ENCODE peak calls at places on chromosomes 2 and 18, in seven cellular contexts. M is RWPE1; Y is cardiac muscle cell; H is colonic mucosa; Z is CD4-positive, alpha-beta T cell; D is A549; J is aorta. A is an unnamed sample.

GRCh38 chr18:63185979-63186378 is 133.6 kb downstream of the BCL2 start:
- DNase-seq in H (no peak), J (no peak), Z (no peak), M (no peak), Y (no peak), D (no peak), A (no peak)

GRCh38 chr2:163466583-163466982 is 269.2 kb downstream of the FIGN start:
- DNase-seq in M (no peak), J (no peak), H (no peak), Z (no peak), D (no peak), Y (no peak), A (no peak)

GRCh38 chr2:162245051-162245450 is 1.8 kb upstream of the FAP start:
- DNase-seq in M (no peak), Z (no peak), D (no peak), J (no peak), Y (no peak), H (no peak), A (no peak)

GRCh38 chr2:195251221-195251620 is 405.8 kb upstream of the SLC39A10 start:
- DNase-seq in J (no peak), Y (no peak), D (no peak), M (no peak), H (no peak), Z (no peak), A (no peak)

GRCh38 chr18:40355701-40356100 is 1599.3 kb upstream of the PIK3C3 start:
- DNase-seq in D (no peak), H (no peak), Z (no peak), Y (no peak), M (peak), J (no peak), A (no peak)

GRCh38 chr18:74463271-74463670 is 6.2 kb upstream of the DIPK1C start:
- DNase-seq in Z (no peak), H (no peak), D (no peak), Y (no peak), J (no peak), M (no peak), A (no peak)

GRCh38 chr2:84735383-84735782 is 145.5 kb downstream of the TRABD2A start:
- DNase-seq in D (no peak), J (no peak), Y (no peak), H (no peak), M (no peak), Z (no peak), A (no peak)

GRCh38 chr2:131425191-131426021 is 50.5 kb upstream of the TUBA3D start:
- DNase-seq in H (no peak), J (peak), Z (no peak), Y (peak), D (no peak), M (no peak), A (no peak)

DNA sequence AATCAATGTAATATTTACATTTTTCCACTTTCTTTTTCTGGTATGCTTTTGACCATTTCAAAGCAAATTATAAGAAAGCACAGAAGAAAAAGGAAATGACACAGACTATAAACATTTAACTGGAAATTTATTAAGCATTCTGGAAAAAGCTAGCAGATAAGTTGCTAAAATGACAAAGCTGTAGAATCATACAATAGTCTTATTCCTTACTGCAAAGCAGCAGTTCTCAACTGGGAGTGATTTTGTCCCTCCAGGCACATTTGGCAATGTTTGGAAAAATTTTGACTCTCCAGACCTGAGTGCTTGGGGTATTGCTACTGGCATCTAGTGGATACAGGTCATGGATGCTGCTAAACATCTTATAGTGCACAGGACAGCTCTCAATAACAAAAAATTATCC is 75.1 kb downstream of the MBD5 start:
- DNase-seq in H (no peak), Z (no peak), D (no peak), M (no peak), J (no peak), Y (no peak), A (no peak)
- H3K27ac ChIP-seq in H (no peak), Z (no peak), D (no peak), M (no peak), J (no peak), Y (no peak), A (no peak)

GRCh38 chr18:67354692-67355091 is 161.8 kb downstream of the DSEL start:
- DNase-seq in Y (no peak), H (no peak), D (no peak), Z (no peak), J (no peak), M (no peak), A (no peak)

GRCh38 chr18:67358947-67359346 is 157.6 kb downstream of the DSEL start:
- DNase-seq in H (no peak), J (peak), Y (no peak), M (no peak), D (no peak), Z (no peak), A (no peak)

DNA sequence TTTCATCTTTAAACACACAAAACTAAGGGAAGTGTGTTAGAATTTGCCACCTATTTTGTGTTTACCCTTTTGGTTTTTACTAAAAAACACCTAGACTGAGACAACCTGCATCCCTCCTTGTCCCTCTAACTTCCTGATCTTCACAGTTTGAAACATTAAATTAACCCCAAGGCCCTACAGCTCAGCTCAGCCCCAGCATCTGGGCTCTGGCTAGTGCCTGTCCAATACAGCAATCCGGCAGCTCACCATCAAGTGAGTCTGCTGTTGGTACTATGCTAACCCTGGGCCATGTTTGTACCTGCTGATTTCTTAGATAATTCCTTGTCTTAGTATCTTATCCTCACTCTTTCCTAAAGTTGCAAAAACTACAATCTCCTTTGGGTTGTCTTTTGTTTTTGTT is 162.4 kb downstream of the DSEL start:
- DNase-seq in Z (no peak), J (no peak), M (no peak), D (no peak), H (no peak), Y (no peak), A (no peak)
- H3K27ac ChIP-seq in Z (no peak), J (no peak), M (no peak), D (no peak), H (no peak), Y (no peak), A (no peak)

GRCh38 chr2:235763816-235764215 is 270.0 kb downstream of the AGAP1 start:
- DNase-seq in M (no peak), D (no peak), J (no peak), Y (no peak), H (no peak), Z (no peak), A (no peak)

GRCh38 chr2:235768606-235769005 is 274.8 kb downstream of the AGAP1 start:
- DNase-seq in Z (no peak), Y (no peak), M (no peak), H (no peak), D (no peak), J (no peak), A (no peak)

GRCh38 chr2:235766206-235766794 is 272.5 kb downstream of the AGAP1 start:
- DNase-seq in J (no peak), M (peak), D (peak), Z (peak), H (peak), Y (peak), A (peak)

GRCh38 chr2:235762832-235763598 is 269.2 kb downstream of the AGAP1 start:
- DNase-seq in H (no peak), Z (no peak), J (no peak), D (peak), M (no peak), Y (no peak), A (no peak)

DNA sequence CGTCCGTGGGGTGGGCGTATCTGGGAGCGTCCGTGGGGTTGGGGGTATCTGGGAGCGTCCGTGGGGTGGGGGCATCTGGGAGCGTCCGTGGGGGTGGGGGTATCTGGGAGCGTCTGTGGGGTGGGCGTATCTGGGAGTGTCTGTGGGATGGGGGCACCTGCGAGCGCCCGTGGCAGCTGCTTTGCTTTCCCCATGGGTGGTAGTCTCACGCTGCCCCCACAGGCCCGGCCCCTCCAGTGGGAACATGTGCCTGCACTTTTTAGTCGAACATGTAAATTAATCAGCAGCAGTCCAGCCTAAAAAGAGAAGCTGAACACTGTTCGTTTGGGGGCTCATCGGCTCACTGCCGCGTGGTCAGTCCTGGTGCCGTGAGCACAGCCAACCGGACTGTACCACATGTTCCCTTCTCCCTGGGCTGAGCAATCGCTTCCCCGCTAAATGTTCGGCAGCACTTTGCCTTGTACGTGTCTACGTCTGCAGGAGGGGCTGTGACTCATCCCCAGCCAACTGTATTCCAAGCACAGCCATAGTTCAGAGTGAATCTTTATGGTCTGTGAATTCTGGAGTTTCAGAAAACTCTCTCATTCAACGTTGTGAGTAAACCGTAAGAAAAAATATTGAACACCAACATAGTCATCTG is 271.5 kb downstream of the AGAP1 start:
- DNase-seq in M (peak), Y (no peak), D (peak), Z (no peak), J (no peak), H (no peak), A (no peak)
- H3K27ac ChIP-seq in M (peak), Y (no peak), D (no peak), Z (no peak), J (no peak), H (no peak), A (no peak)

DNA sequence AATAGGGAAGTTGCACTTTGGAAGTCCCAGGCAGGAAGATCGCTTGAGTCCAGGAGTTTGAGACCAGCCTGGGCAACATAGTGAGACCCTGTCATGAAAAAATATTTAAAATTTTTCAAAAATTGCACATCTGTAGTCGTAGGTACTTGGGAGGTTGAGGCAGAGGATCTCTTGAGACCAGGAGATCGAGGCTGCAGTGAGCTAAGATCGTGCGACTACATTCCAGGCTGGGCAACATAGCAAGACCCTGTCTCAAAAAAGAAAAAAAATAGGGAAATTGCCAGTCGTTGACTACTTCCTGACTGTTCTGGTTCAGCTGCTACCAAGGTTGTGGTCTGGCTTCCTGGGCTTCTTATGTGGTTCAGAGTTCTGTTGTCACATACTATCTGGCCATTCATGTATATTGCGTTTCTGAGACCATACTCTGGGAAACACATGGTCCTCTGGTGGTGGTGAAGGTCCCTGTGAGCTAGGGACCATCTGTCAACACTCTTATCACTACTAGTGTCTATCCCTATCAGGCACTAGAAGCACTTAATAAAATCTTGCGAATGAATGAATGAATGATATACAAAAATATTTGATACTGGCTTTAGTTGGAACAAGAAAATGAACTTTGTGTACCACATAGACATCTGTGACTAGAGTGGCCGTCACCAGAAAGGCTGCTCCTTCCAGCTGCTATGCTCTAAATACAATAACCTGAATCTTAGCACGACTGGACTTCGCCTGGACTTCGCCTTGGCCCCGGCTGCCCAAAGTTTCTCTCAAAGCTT is 861 bp upstream of the KLHL23 start:
- DNase-seq in Z (no peak), H (no peak), Y (no peak), D (peak), J (no peak), M (no peak), A (no peak)
- H3K27ac ChIP-seq in Z (no peak), H (no peak), Y (peak), D (peak), J (no peak), M (no peak), A (peak)

GRCh38 chr2:10028988-10029874 is 14.1 kb upstream of the KLF11 start:
- DNase-seq in J (peak), Y (peak), H (peak), D (no peak), M (no peak), Z (no peak), A (peak)

GRCh38 chr2:10026940-10027569 is 16.3 kb upstream of the KLF11 start:
- DNase-seq in J (no peak), Z (no peak), H (no peak), Y (no peak), D (no peak), M (no peak), A (no peak)

GRCh38 chr2:10027931-10028330 is 15.4 kb upstream of the KLF11 start:
- DNase-seq in H (no peak), Z (no peak), M (no peak), D (no peak), Y (no peak), J (no peak), A (no peak)

GRCh38 chr2:10029875-10030223 is 13.5 kb upstream of the KLF11 start:
- DNase-seq in M (no peak), D (no peak), H (no peak), J (no peak), Z (no peak), Y (no peak), A (no peak)

GRCh38 chr2:10028407-10028987 is 14.9 kb upstream of the KLF11 start:
- DNase-seq in J (no peak), Y (no peak), D (no peak), M (no peak), H (no peak), Z (no peak), A (no peak)
- H3K27ac ChIP-seq in J (no peak), Y (no peak), D (no peak), M (no peak), H (no peak), Z (peak), A (peak)

DNA sequence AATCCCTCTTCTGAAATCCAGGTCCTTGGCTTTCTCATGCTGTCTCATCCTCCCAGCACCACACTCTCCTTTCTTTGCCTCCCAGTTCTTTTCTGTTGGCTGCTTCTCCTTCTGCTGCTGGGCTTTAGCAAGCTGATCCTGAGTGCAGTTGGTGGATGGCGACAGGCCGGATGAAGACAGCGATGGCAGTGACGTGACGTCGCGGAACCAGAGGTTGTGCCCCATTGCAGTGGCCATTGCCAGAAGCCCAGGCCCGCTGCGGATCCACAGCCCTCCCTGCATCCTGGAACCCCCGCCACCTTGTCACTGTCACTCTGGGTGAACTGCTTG is 75.2 kb downstream of the EIPR1 start:
- DNase-seq in H (no peak), M (no peak), Z (no peak), D (no peak), J (no peak), Y (no peak), A (no peak)
- H3K27ac ChIP-seq in H (no peak), M (no peak), Z (no peak), D (no peak), J (no peak), Y (peak), A (no peak)

DNA sequence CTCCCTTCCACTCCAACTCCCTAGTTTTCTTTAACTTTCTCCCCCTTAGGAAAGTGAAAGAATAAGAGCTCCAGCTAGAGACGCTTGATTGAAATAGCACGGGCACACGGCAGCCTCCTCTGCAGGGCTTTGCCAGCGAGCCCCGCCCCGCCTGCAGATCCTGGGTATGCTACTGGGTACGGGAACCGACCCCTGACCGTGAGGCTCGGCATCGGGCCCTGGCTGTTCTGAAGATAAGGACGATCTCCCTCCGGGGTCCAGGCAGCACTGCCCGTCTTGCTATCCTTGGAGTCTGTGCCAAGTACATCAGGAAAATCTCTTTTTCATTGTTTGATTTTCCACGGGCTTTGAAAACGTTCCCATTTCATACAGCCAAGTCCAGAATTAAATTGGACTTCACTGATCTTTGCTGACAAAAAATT is 284.5 kb downstream of the MTX2 start:
- DNase-seq in J (peak), Y (peak), D (peak), H (peak), Z (no peak), M (peak), A (peak)
- H3K27ac ChIP-seq in J (no peak), Y (no peak), D (peak), H (peak), Z (no peak), M (peak), A (peak)

GRCh38 chr18:26617151-26617554 is 68.8 kb upstream of the KCTD1 start:
- DNase-seq in H (no peak), J (no peak), Z (no peak), Y (no peak), D (peak), M (peak), A (no peak)
- H3K27ac ChIP-seq in H (no peak), J (no peak), Z (no peak), Y (no peak), D (peak), M (no peak), A (no peak)

A was measured in Peyer's patch.